ENCODE peak calls at places on chromosomes 6 and 20, in nine cellular contexts. H, A, D, U, N, M, W, O and L are unnamed samples.

GRCh38 chr6:158039571-158040050 is 57.9 kb downstream of the SYNJ2 start:
- DNase-seq in H (no peak), A (peak; percentile 97), D (no peak), U (no peak), N (peak; percentile 91), M (no peak), W (peak; percentile 95), O (peak; percentile 46), L (peak; percentile 29)

GRCh38 chr20:17499041-17499440 is 32.1 kb downstream of the BFSP1 start:
- DNase-seq in H (peak; percentile 24), A (no peak), D (no peak), U (no peak), N (peak; percentile 28), M (no peak), W (peak; percentile 15), O (peak; percentile 44), L (no peak)

GRCh38 chr20:19392344-19393140 is 180.1 kb downstream of the SLC24A3 start:
- DNase-seq in H (no peak), A (no peak), D (no peak), U (no peak), N (no peak), M (no peak), W (no peak), O (no peak), L (peak; percentile 51)

GRCh38 chr20:63265891-63266515 is 6.6 kb upstream of the ARFGAP1 start:
- DNase-seq in H (no peak), A (no peak), D (no peak), U (no peak), N (peak; percentile 64), M (no peak), W (no peak), O (no peak), L (no peak)

GRCh38 chr6:128152551-128152950 is 251.7 kb upstream of the THEMIS start:
- DNase-seq in H (no peak), A (no peak), D (no peak), U (no peak), N (peak; percentile 29), M (no peak), W (no peak), O (no peak), L (no peak)

GRCh38 chr20:22962567-22963439 is 72.3 kb upstream of the SSTR4 start:
- DNase-seq in H (peak; percentile 57), A (peak; percentile 46), D (no peak), U (no peak), N (no peak), M (no peak), W (peak; percentile 13), O (no peak), L (no peak)

GRCh38 chr20:57596998-57597939 is 23.0 kb downstream of the ZBP1 start:
- DNase-seq in H (peak; percentile 89), A (peak; percentile 26), D (peak; percentile 65), U (no peak), N (peak; percentile 31), M (no peak), W (peak; percentile 69), O (peak; percentile 68), L (peak; percentile 67)

GRCh38 chr6:112337209-112337638 is 9.9 kb upstream of the RFPL4B start:
- DNase-seq in H (peak; percentile 59), A (peak; percentile 81), D (no peak), U (no peak), N (peak; percentile 86), M (no peak), W (peak; percentile 80), O (peak; percentile 84), L (peak; percentile 54)

GRCh38 chr6:29671026-29671425 is 9.9 kb downstream of the ZFP57 start:
- DNase-seq in H (no peak), A (no peak), D (no peak), U (no peak), N (no peak), M (no peak), W (no peak), O (no peak), L (no peak)

GRCh38 chr6:95978230-95978629 is 37.5 kb upstream of the FUT9 start:
- DNase-seq in H (no peak), A (no peak), D (no peak), U (no peak), N (no peak), M (no peak), W (no peak), O (no peak), L (no peak)

GRCh38 chr6:40299666-40300065 is 287.5 kb downstream of the LRFN2 start:
- DNase-seq in H (no peak), A (no peak), D (no peak), U (peak; percentile 8), N (no peak), M (no peak), W (no peak), O (no peak), L (no peak)

GRCh38 chr6:165229216-165229615 is 80.2 kb downstream of the C6orf118 start:
- DNase-seq in H (no peak), A (no peak), D (no peak), U (no peak), N (no peak), M (no peak), W (no peak), O (no peak), L (peak; percentile 43)

GRCh38 chr6:28764014-28764723 is 159.6 kb downstream of the TRIM27 start:
- DNase-seq in H (no peak), A (no peak), D (no peak), U (no peak), N (no peak), M (no peak), W (peak; percentile 82), O (peak; percentile 30), L (peak; percentile 57)

GRCh38 chr6:31332637-31333602 is 24.1 kb downstream of the HLA-B start:
- DNase-seq in H (no peak), A (no peak), D (no peak), U (no peak), N (peak; percentile 10), M (no peak), W (no peak), O (peak; percentile 22), L (peak; percentile 37)

GRCh38 chr6:157235600-157236039 is 87.7 kb downstream of the TMEM242 start:
- DNase-seq in H (peak; percentile 20), A (peak; percentile 27), D (peak; percentile 34), U (no peak), N (peak; percentile 56), M (peak; percentile 56), W (peak; percentile 80), O (peak; percentile 69), L (no peak)

GRCh38 chr20:3000852-3001523 is 42.4 kb upstream of the GNRH2 start:
- DNase-seq in H (peak; percentile 57), A (peak; percentile 74), D (peak; percentile 17), U (no peak), N (peak; percentile 53), M (no peak), W (peak; percentile 22), O (peak; percentile 75), L (peak; percentile 79)

GRCh38 chr6:150301871-150302800 is 66.7 kb upstream of the IYD start:
- DNase-seq in H (peak; percentile 81), A (peak; percentile 74), D (no peak), U (no peak), N (peak; percentile 85), M (no peak), W (peak; percentile 77), O (peak; percentile 73), L (no peak)

GRCh38 chr20:63732118-63733095 is 4.1 kb upstream of the LIME1 start:
- DNase-seq in H (no peak), A (no peak), D (no peak), U (no peak), N (no peak), M (no peak), W (no peak), O (no peak), L (no peak)

GRCh38 chr20:36035720-36036119 is 67.3 kb downstream of the CNBD2 start:
- DNase-seq in H (peak; percentile 97), A (no peak), D (no peak), U (no peak), N (peak; percentile 47), M (no peak), W (peak; percentile 87), O (peak; percentile 62), L (peak; percentile 24)

GRCh38 chr6:113361014-113361645 is 496.0 kb upstream of the MARCKS start:
- DNase-seq in H (peak; percentile 64), A (peak; percentile 94), D (no peak), U (no peak), N (peak; percentile 98), M (no peak), W (peak; percentile 87), O (peak; percentile 94), L (no peak)

GRCh38 chr6:31586013-31586412 is at the start of gene LST1:
- DNase-seq in H (no peak), A (no peak), D (no peak), U (peak; percentile 18), N (no peak), M (no peak), W (no peak), O (no peak), L (peak; percentile 63)

GRCh38 chr6:30130887-30131862 is 4.8 kb upstream of the TRIM40 start:
- DNase-seq in H (peak; percentile 84), A (peak; percentile 79), D (peak; percentile 59), U (no peak), N (peak; percentile 79), M (peak; percentile 74), W (peak; percentile 86), O (peak; percentile 87), L (peak; percentile 92)

GRCh38 chr6:87909849-87910248 is 137.8 kb upstream of the SPACA1 start:
- DNase-seq in H (peak; percentile 38), A (peak; percentile 93), D (no peak), U (no peak), N (peak; percentile 97), M (no peak), W (peak; percentile 94), O (peak; percentile 64), L (no peak)

GRCh38 chr6:40796280-40797223 is 209.4 kb upstream of the LRFN2 start:
- DNase-seq in H (no peak), A (no peak), D (no peak), U (no peak), N (no peak), M (no peak), W (no peak), O (peak; percentile 28), L (no peak)

GRCh38 chr6:132736239-132736638 is 21.5 kb downstream of the VNN2 start:
- DNase-seq in H (no peak), A (no peak), D (no peak), U (no peak), N (no peak), M (no peak), W (no peak), O (peak; percentile 28), L (peak; percentile 58)

GRCh38 chr6:88730602-88731001 is 232.8 kb downstream of the RNGTT start:
- DNase-seq in H (peak; percentile 2), A (peak; percentile 67), D (no peak), U (no peak), N (peak; percentile 72), M (no peak), W (peak; percentile 65), O (peak; percentile 52), L (no peak)

GRCh38 chr20:24785141-24785924 is 163.7 kb upstream of the CST7 start:
- DNase-seq in H (no peak), A (peak; percentile 46), D (no peak), U (no peak), N (peak; percentile 90), M (no peak), W (no peak), O (peak; percentile 55), L (no peak)